ENCODE peak calls at places on chromosomes 3 and 15, in five cellular contexts. Z is NCI-H1436 treated with DMSO at 0.1 percent for 48 hours, T is left ventricle myocardium inferior, K is head of caudate nucleus, P is T-helper 2 cell. O is an unnamed sample.

GRCh38 chr15:48617619-48618018 is 27.9 kb downstream of the FBN1 start:
- DNase-seq in Z (no peak), T (peak; percentile 22), K (no peak), P (no peak), O (peak; percentile 39)

GRCh38 chr3:127015282-127016042 is 32.5 kb downstream of the PLXNA1 start:
- DNase-seq in Z (no peak), T (no peak), K (peak; percentile 73), P (no peak), O (no peak)

GRCh38 chr15:40510201-40510600 is 39.4 kb downstream of the CHST14 start:
- DNase-seq in Z (no peak), T (no peak), K (no peak), P (no peak), O (no peak)

GRCh38 chr15:52337198-52337853 is 41.7 kb upstream of the MYO5C start:
- DNase-seq in Z (no peak), T (no peak), K (no peak), P (no peak), O (no peak)

GRCh38 chr3:149378420-149379388 is 1.3 kb upstream of the TM4SF1 start:
- DNase-seq in Z (no peak), T (no peak), K (no peak), P (no peak), O (no peak)

GRCh38 chr3:54356299-54357037 is 234.1 kb downstream of the CACNA2D3 start:
- DNase-seq in Z (no peak), T (peak; percentile 24), K (no peak), P (no peak), O (peak; percentile 49)

GRCh38 chr15:70799667-70800450 is 36.5 kb upstream of the UACA start:
- DNase-seq in Z (no peak), T (no peak), K (no peak), P (no peak), O (no peak)

GRCh38 chr3:128518587-128519490 is 25.8 kb upstream of the GATA2 start:
- DNase-seq in Z (no peak), T (no peak), K (no peak), P (no peak), O (no peak)

GRCh38 chr3:153768559-153769469 is 352.4 kb upstream of the ARHGEF26 start:
- DNase-seq in Z (no peak), T (no peak), K (no peak), P (peak; percentile 7), O (no peak)

GRCh38 chr15:70763950-70764730 is 782 bp upstream of the UACA start:
- DNase-seq in Z (no peak), T (no peak), K (no peak), P (no peak), O (no peak)

GRCh38 chr3:14208168-14208567 is 29.6 kb downstream of the LSM3 start:
- DNase-seq in Z (no peak), T (no peak), K (no peak), P (no peak), O (no peak)

GRCh38 chr15:74157868-74158827 is 15.4 kb upstream of the ISLR start:
- DNase-seq in Z (no peak), T (no peak), K (peak; percentile 78), P (no peak), O (no peak)

GRCh38 chr3:136632625-136633081 is 119.5 kb downstream of the STAG1 start:
- DNase-seq in Z (no peak), T (no peak), K (no peak), P (no peak), O (no peak)

GRCh38 chr15:67194171-67195114 is 60.0 kb downstream of the AAGAB start:
- DNase-seq in Z (no peak), T (peak; percentile 46), K (no peak), P (no peak), O (peak; percentile 52)

GRCh38 chr15:61467823-61468222 is 238.7 kb upstream of the RORA start:
- DNase-seq in Z (no peak), T (no peak), K (no peak), P (no peak), O (no peak)

GRCh38 chr15:71329509-71330260 is 214.4 kb downstream of the THSD4 start:
- DNase-seq in Z (no peak), T (no peak), K (no peak), P (no peak), O (no peak)

GRCh38 chr15:42101861-42102260 is 7.5 kb upstream of the PLA2G4D start:
- DNase-seq in Z (no peak), T (no peak), K (no peak), P (no peak), O (no peak)

GRCh38 chr15:60758961-60759729 is 280.2 kb upstream of the ICE2 start:
- DNase-seq in Z (no peak), T (no peak), K (no peak), P (no peak), O (no peak)

GRCh38 chr3:15579071-15579470 is 22.3 kb downstream of the HACL1 start:
- DNase-seq in Z (no peak), T (no peak), K (no peak), P (no peak), O (no peak)

GRCh38 chr15:66838671-66839239 is 136.7 kb downstream of the SMAD6 start:
- DNase-seq in Z (no peak), T (no peak), K (no peak), P (no peak), O (no peak)

GRCh38 chr3:45499529-45499928 is 95.0 kb upstream of the LIMD1 start:
- DNase-seq in Z (no peak), T (no peak), K (no peak), P (no peak), O (no peak)

GRCh38 chr3:24400015-24400414 is 94.6 kb downstream of the THRB start:
- DNase-seq in Z (no peak), T (no peak), K (no peak), P (no peak), O (no peak)

GRCh38 chr3:52351762-52352055 is 35.6 kb downstream of the DNAH1 start:
- DNase-seq in Z (no peak), T (no peak), K (no peak), P (no peak), O (peak; percentile 7)

GRCh38 chr3:154954750-154955149 is 125.4 kb upstream of the MME start:
- DNase-seq in Z (no peak), T (no peak), K (no peak), P (no peak), O (no peak)

GRCh38 chr3:9404680-9405079 is 7.3 kb downstream of the SETD5 start:
- DNase-seq in Z (no peak), T (no peak), K (no peak), P (no peak), O (no peak)

GRCh38 chr3:187165144-187165543 is 25.8 kb upstream of the RPL39L start:
- DNase-seq in Z (peak; percentile 94), T (no peak), K (no peak), P (peak; percentile 8), O (no peak)

GRCh38 chr15:39131605-39132004 is 449.3 kb upstream of the THBS1 start:
- DNase-seq in Z (no peak), T (no peak), K (no peak), P (no peak), O (no peak)

GRCh38 chr3:14318638-14319037 is 83.8 kb upstream of the SLC6A6 start:
- DNase-seq in Z (no peak), T (no peak), K (no peak), P (no peak), O (no peak)

GRCh38 chr3:187062526-187063177 is 76.6 kb downstream of the RPL39L start:
- DNase-seq in Z (no peak), T (no peak), K (no peak), P (no peak), O (no peak)

GRCh38 chr3:58484049-58484721 is 7.7 kb upstream of the KCTD6 start:
- DNase-seq in Z (no peak), T (no peak), K (no peak), P (no peak), O (no peak)

GRCh38 chr15:34608517-34608916 is 25.1 kb upstream of the GOLGA8B start:
- DNase-seq in Z (no peak), T (no peak), K (no peak), P (no peak), O (no peak)